ENCODE peak calls at places on chromosomes 7 and 10, in eight cellular contexts. X is left ventricle myocardium inferior, G is T-helper 17 cell, R is left colon, Q is HTR-8/SVneo, Z is HFF-Myc, I is retina, K is WTC11. D is an unnamed sample.

GRCh38 chr7:97671571-97671970 is 60.3 kb upstream of the TAC1 start:
- DNase-seq in X (no peak), G (no peak), R (no peak), Q (no peak), Z (no peak), I (no peak), K (no peak), D (no peak)

GRCh38 chr10:128150045-128150493 is 23.8 kb upstream of the MKI67 start:
- DNase-seq in X (peak; percentile 38), G (peak; percentile 77), R (peak; percentile 80), Q (peak; percentile 52), Z (peak; percentile 26), I (peak; percentile 94), K (peak; percentile 83), D (no peak)

GRCh38 chr10:131804551-131805295 is 96.1 kb upstream of the PPP2R2D start:
- DNase-seq in X (no peak), G (no peak), R (no peak), Q (no peak), Z (no peak), I (no peak), K (no peak), D (no peak)

GRCh38 chr10:70602665-70603438 is at the start of gene PRF1:
- DNase-seq in X (no peak), G (peak; percentile 31), R (peak; percentile 52), Q (no peak), Z (no peak), I (no peak), K (no peak), D (no peak)

GRCh38 chr10:71272122-71272771 is 46.8 kb upstream of the SLC29A3 start:
- DNase-seq in X (no peak), G (no peak), R (no peak), Q (no peak), Z (peak; percentile 66), I (no peak), K (no peak), D (no peak)

GRCh38 chr10:71713135-71714040 is 6.2 kb downstream of the C10orf105 start:
- DNase-seq in X (peak; percentile 87), G (no peak), R (peak; percentile 57), Q (no peak), Z (no peak), I (no peak), K (no peak), D (no peak)

GRCh38 chr10:10786334-10787090 is 231.2 kb upstream of the CELF2 start:
- DNase-seq in X (no peak), G (no peak), R (no peak), Q (peak; percentile 7), Z (no peak), I (no peak), K (no peak), D (no peak)

GRCh38 chr7:8068892-8069686 is 100.5 kb downstream of the GLCCI1 start:
- DNase-seq in X (peak; percentile 28), G (no peak), R (no peak), Q (no peak), Z (no peak), I (no peak), K (peak; percentile 26), D (no peak)

GRCh38 chr10:123109466-123109865 is 26.3 kb upstream of the HMX3 start:
- DNase-seq in X (no peak), G (no peak), R (no peak), Q (no peak), Z (no peak), I (no peak), K (no peak), D (no peak)

GRCh38 chr7:106623846-106624245 is 37.1 kb downstream of the CCDC71L start:
- DNase-seq in X (no peak), G (no peak), R (no peak), Q (no peak), Z (no peak), I (no peak), K (no peak), D (no peak)

GRCh38 chr10:104589871-104590270 is 51.2 kb upstream of the SORCS3 start:
- DNase-seq in X (no peak), G (no peak), R (no peak), Q (peak; percentile 49), Z (no peak), I (no peak), K (no peak), D (no peak)

GRCh38 chr7:129465080-129465479 is 30.8 kb downstream of the STRIP2 start:
- DNase-seq in X (no peak), G (no peak), R (no peak), Q (no peak), Z (no peak), I (no peak), K (no peak), D (no peak)

GRCh38 chr7:95110707-95111106 is 203.3 kb downstream of the PPP1R9A start:
- DNase-seq in X (no peak), G (no peak), R (no peak), Q (no peak), Z (no peak), I (no peak), K (no peak), D (no peak)

GRCh38 chr10:104433611-104434010 is 80.0 kb downstream of the CFAP58 start:
- DNase-seq in X (no peak), G (no peak), R (no peak), Q (no peak), Z (no peak), I (no peak), K (no peak), D (no peak)

GRCh38 chr7:132028144-132028920 is 471.9 kb upstream of the PODXL start:
- DNase-seq in X (no peak), G (no peak), R (no peak), Q (no peak), Z (no peak), I (no peak), K (no peak), D (no peak)

GRCh38 chr7:1432411-1433082 is 26.7 kb downstream of the MICALL2 start:
- DNase-seq in X (peak; percentile 69), G (peak; percentile 64), R (peak; percentile 80), Q (peak; percentile 85), Z (no peak), I (peak; percentile 78), K (peak; percentile 89), D (no peak)

GRCh38 chr7:47326808-47327207 is 255.1 kb downstream of the TNS3 start:
- DNase-seq in X (peak; percentile 58), G (no peak), R (no peak), Q (no peak), Z (no peak), I (no peak), K (no peak), D (no peak)

GRCh38 chr7:133372337-133372736 is 119.5 kb downstream of the EXOC4 start:
- DNase-seq in X (no peak), G (no peak), R (no peak), Q (no peak), Z (no peak), I (no peak), K (no peak), D (no peak)

GRCh38 chr7:102068846-102069245 is 217.8 kb upstream of the SH2B2 start:
- DNase-seq in X (no peak), G (no peak), R (no peak), Q (no peak), Z (no peak), I (no peak), K (peak; percentile 7), D (no peak)

GRCh38 chr7:93902777-93903423 is 3.5 kb upstream of the GNGT1 start:
- DNase-seq in X (no peak), G (no peak), R (no peak), Q (no peak), Z (no peak), I (no peak), K (no peak), D (no peak)

GRCh38 chr7:105976868-105977267 is 13.8 kb downstream of the CDHR3 start:
- DNase-seq in X (no peak), G (no peak), R (no peak), Q (no peak), Z (no peak), I (no peak), K (no peak), D (no peak)

GRCh38 chr10:100482181-100482833 is 19.5 kb downstream of the WNT8B start:
- DNase-seq in X (peak; percentile 67), G (peak; percentile 51), R (peak; percentile 67), Q (peak; percentile 71), Z (peak; percentile 25), I (peak; percentile 91), K (peak; percentile 81), D (peak; percentile 13)

GRCh38 chr10:29806350-29806788 is 171.6 kb upstream of the SVIL start:
- DNase-seq in X (no peak), G (no peak), R (no peak), Q (no peak), Z (no peak), I (no peak), K (no peak), D (no peak)

GRCh38 chr10:60414111-60414510 is 24.4 kb upstream of the ANK3 start:
- DNase-seq in X (no peak), G (no peak), R (no peak), Q (no peak), Z (no peak), I (no peak), K (no peak), D (no peak)

GRCh38 chr7:54743580-54743979 is 15.4 kb downstream of the SEC61G start:
- DNase-seq in X (no peak), G (no peak), R (no peak), Q (no peak), Z (no peak), I (no peak), K (no peak), D (no peak)

GRCh38 chr10:93437946-93438795 is 44.0 kb downstream of the MYOF start:
- DNase-seq in X (no peak), G (no peak), R (no peak), Q (no peak), Z (no peak), I (no peak), K (no peak), D (no peak)

GRCh38 chr7:50362712-50363282 is 58.3 kb downstream of the IKZF1 start:
- DNase-seq in X (no peak), G (no peak), R (no peak), Q (no peak), Z (no peak), I (no peak), K (no peak), D (no peak)

GRCh38 chr7:81534446-81534845 is 235.4 kb downstream of the HGF start:
- DNase-seq in X (no peak), G (no peak), R (no peak), Q (no peak), Z (no peak), I (no peak), K (no peak), D (no peak)

GRCh38 chr10:85648279-85648754 is 718.3 kb downstream of the GRID1 start:
- DNase-seq in X (no peak), G (no peak), R (no peak), Q (no peak), Z (no peak), I (no peak), K (no peak), D (no peak)

GRCh38 chr10:133230387-133231195 is 574 bp downstream of the UTF1 start:
- DNase-seq in X (no peak), G (no peak), R (peak; percentile 38), Q (no peak), Z (no peak), I (no peak), K (peak; percentile 56), D (no peak)